ENCODE peak calls at places on chromosomes 6 and 20, in six cellular contexts. P, R, K, E, J and F are unnamed samples.
A peak's percentile ranks its signal among the peaks of the same experiment; 100 is the strongest.

GRCh38 chr20:11703119-11703518 is 214.6 kb upstream of the BTBD3 start:
- DNase-seq in P (no peak), R (no peak), K (peak; percentile 22), E (no peak), J (no peak), F (no peak)

GRCh38 chr6:146887447-146888077 is 288.8 kb downstream of the ADGB start:
- DNase-seq in P (no peak), R (no peak), K (no peak), E (no peak), J (no peak), F (no peak)

GRCh38 chr6:37177083-37177949 is 7.4 kb downstream of the PIM1 start:
- DNase-seq in P (no peak), R (no peak), K (no peak), E (no peak), J (peak; percentile 71), F (no peak)

GRCh38 chr6:28657756-28658465 is 132.2 kb downstream of the GPX5 start:
- DNase-seq in P (no peak), R (no peak), K (peak; percentile 25), E (no peak), J (peak; percentile 48), F (peak; percentile 53)

GRCh38 chr20:11853359-11853758 is 64.3 kb upstream of the BTBD3 start:
- DNase-seq in P (no peak), R (no peak), K (no peak), E (no peak), J (no peak), F (peak; percentile 12)

GRCh38 chr6:41568585-41569384 is 22.6 kb downstream of the FOXP4 start:
- DNase-seq in P (no peak), R (no peak), K (peak; percentile 59), E (no peak), J (no peak), F (no peak)

GRCh38 chr6:52731719-52732118 is 31.6 kb downstream of the GSTA2 start:
- DNase-seq in P (no peak), R (no peak), K (no peak), E (no peak), J (no peak), F (no peak)

GRCh38 chr6:48535569-48535968 is 424.6 kb upstream of the PTCHD4 start:
- DNase-seq in P (no peak), R (no peak), K (no peak), E (no peak), J (no peak), F (peak; percentile 11)

GRCh38 chr6:109455161-109455501 is 441 bp downstream of the MICAL1 start:
- DNase-seq in P (no peak), R (peak; percentile 46), K (no peak), E (no peak), J (peak; percentile 67), F (no peak)

GRCh38 chr6:15485875-15486274 is 177.0 kb downstream of the DTNBP1 start:
- DNase-seq in P (no peak), R (no peak), K (no peak), E (no peak), J (no peak), F (no peak)

GRCh38 chr6:8085053-8085511 is 17.3 kb downstream of the EEF1E1 start:
- DNase-seq in P (no peak), R (no peak), K (no peak), E (no peak), J (no peak), F (peak; percentile 55)

GRCh38 chr6:65524232-65524631 is 182.8 kb downstream of the EYS start:
- DNase-seq in P (no peak), R (no peak), K (no peak), E (no peak), J (no peak), F (no peak)

GRCh38 chr20:59749293-59749680 is 144.9 kb downstream of the PHACTR3 start:
- DNase-seq in P (no peak), R (no peak), K (no peak), E (no peak), J (no peak), F (no peak)

GRCh38 chr6:141321486-141322347 is 811.0 kb upstream of the GJE1 start:
- DNase-seq in P (no peak), R (no peak), K (no peak), E (no peak), J (no peak), F (no peak)

GRCh38 chr6:14360565-14360964 is 243.0 kb downstream of the CD83 start:
- DNase-seq in P (no peak), R (no peak), K (no peak), E (no peak), J (no peak), F (no peak)

GRCh38 chr20:33370296-33370695 is 31.0 kb downstream of the CDK5RAP1 start:
- DNase-seq in P (peak; percentile 54), R (peak; percentile 61), K (no peak), E (peak; percentile 32), J (no peak), F (no peak)

GRCh38 chr6:39228111-39228971 is 934 bp downstream of the KCNK5 start:
- DNase-seq in P (no peak), R (no peak), K (no peak), E (peak; percentile 23), J (no peak), F (no peak)

GRCh38 chr6:142902636-142903053 is 42.3 kb downstream of the HIVEP2 start:
- DNase-seq in P (peak; percentile 55), R (peak; percentile 71), K (peak; percentile 42), E (peak; percentile 50), J (no peak), F (peak; percentile 91)

GRCh38 chr20:52256465-52256864 is 64.9 kb upstream of the ZFP64 start:
- DNase-seq in P (no peak), R (no peak), K (no peak), E (no peak), J (no peak), F (no peak)

GRCh38 chr6:138572200-138572875 is 73.0 kb upstream of the NHSL1 start:
- DNase-seq in P (no peak), R (no peak), K (peak; percentile 96), E (no peak), J (no peak), F (no peak)

GRCh38 chr6:11571073-11571472 is 33.5 kb downstream of the TMEM170B start:
- DNase-seq in P (no peak), R (no peak), K (no peak), E (no peak), J (no peak), F (no peak)

GRCh38 chr6:93644611-93645010 is 225.3 kb upstream of the EPHA7 start:
- DNase-seq in P (no peak), R (no peak), K (peak; percentile 33), E (no peak), J (no peak), F (no peak)

GRCh38 chr20:11296221-11296620 is 621.5 kb upstream of the BTBD3 start:
- DNase-seq in P (no peak), R (no peak), K (no peak), E (no peak), J (no peak), F (no peak)

GRCh38 chr6:159615923-159616322 is 77.1 kb downstream of the SOD2 start:
- DNase-seq in P (no peak), R (no peak), K (no peak), E (no peak), J (no peak), F (no peak)